ENCODE peak calls at places on chromosomes 5 and 9, in five cellular contexts. L, X, T, P and E are unnamed samples.

GRCh38 chr9:29211003-29211584 is 1637.8 kb upstream of the C9orf72 start:
- DNase-seq in X (no peak), L (no peak), P (no peak), T (peak; percentile 73), E (no peak)

GRCh38 chr5:130231786-130232185 is 327.5 kb downstream of the CHSY3 start:
- DNase-seq in T (no peak), P (no peak), L (no peak), X (no peak), E (no peak)

GRCh38 chr5:53362521-53362941 is 117.9 kb upstream of the FST start:
- DNase-seq in L (no peak), T (no peak), X (no peak), P (no peak), E (peak; percentile 100)

GRCh38 chr9:131738293-131738692 is 1.6 kb downstream of the RAPGEF1 start:
- DNase-seq in L (no peak), T (no peak), X (no peak), P (no peak), E (no peak)

GRCh38 chr5:102511666-102512065 is 12.9 kb upstream of the SLCO6A1 start:
- DNase-seq in L (peak; percentile 12), T (no peak), X (no peak), P (no peak), E (peak; percentile 38)

GRCh38 chr9:81032030-81032572 is 657.2 kb downstream of the TLE1 start:
- DNase-seq in L (no peak), P (no peak), X (no peak), T (no peak), E (peak; percentile 60)

GRCh38 chr9:114779352-114779845 is 26.4 kb downstream of the TNFSF15 start:
- DNase-seq in X (peak; percentile 80), T (peak; percentile 64), L (peak; percentile 64), P (no peak), E (no peak)

GRCh38 chr9:136921718-136922117 is 22.8 kb downstream of the FBXW5 start:
- DNase-seq in X (no peak), P (peak; percentile 22), L (no peak), T (no peak), E (no peak)

GRCh38 chr5:24649531-24649930 is 4.8 kb upstream of the CDH10 start:
- DNase-seq in T (no peak), L (no peak), P (no peak), X (no peak), E (no peak)

GRCh38 chr5:115545065-115545882 is 699 bp upstream of the FEM1C start:
- DNase-seq in P (no peak), L (no peak), X (no peak), T (peak; percentile 65), E (no peak)

GRCh38 chr5:163596536-163596935 is 91.1 kb downstream of the MAT2B start:
- DNase-seq in X (no peak), T (no peak), L (no peak), P (no peak), E (no peak)

GRCh38 chr9:77847626-77848025 is 184.0 kb downstream of the GNAQ start:
- DNase-seq in P (no peak), L (no peak), T (no peak), X (no peak), E (no peak)

GRCh38 chr5:88727705-88728313 is 155.2 kb downstream of the MEF2C start:
- DNase-seq in L (peak; percentile 38), P (no peak), T (peak; percentile 6), X (peak; percentile 15), E (no peak)

GRCh38 chr9:135085830-135086546 is 1.5 kb upstream of the OLFM1 start:
- DNase-seq in X (peak; percentile 39), T (peak; percentile 12), L (peak; percentile 90), P (peak; percentile 87), E (no peak)

GRCh38 chr5:133063965-133064364 is 12.2 kb downstream of the HSPA4 start:
- DNase-seq in L (no peak), X (no peak), T (no peak), P (no peak), E (no peak)

GRCh38 chr9:136412912-136413420 is 2.5 kb downstream of the PMPCA start:
- DNase-seq in X (no peak), P (no peak), T (no peak), L (no peak), E (no peak)

GRCh38 chr5:154945695-154946301 is 4.9 kb downstream of the MRPL22 start:
- DNase-seq in X (no peak), T (peak; percentile 25), P (no peak), L (peak; percentile 44), E (no peak)

GRCh38 chr5:60207031-60207430 is 313.5 kb upstream of the PDE4D start:
- DNase-seq in X (no peak), L (no peak), T (no peak), P (no peak), E (no peak)

GRCh38 chr9:131997779-131998178 is 81.9 kb downstream of the MED27 start:
- DNase-seq in T (no peak), L (no peak), P (no peak), X (no peak), E (no peak)

GRCh38 chr9:124500796-124501611 is 6.2 kb downstream of the NR5A1 start:
- DNase-seq in X (no peak), T (no peak), L (no peak), P (no peak), E (no peak)

GRCh38 chr9:116812231-116813028 is 125.3 kb downstream of the TRIM32 start:
- DNase-seq in L (no peak), P (no peak), X (no peak), T (no peak), E (no peak)

GRCh38 chr5:142408536-142409252 is 83.9 kb upstream of the SPRY4 start:
- DNase-seq in X (no peak), L (no peak), T (no peak), P (no peak), E (no peak)

GRCh38 chr9:74951725-74952151 is 974 bp downstream of the C9orf40 start:
- DNase-seq in T (peak; percentile 47), P (peak; percentile 46), X (no peak), L (peak; percentile 59), E (no peak)

GRCh38 chr9:4550777-4551476 is 60.7 kb downstream of the SLC1A1 start:
- DNase-seq in T (peak; percentile 56), P (no peak), L (no peak), X (no peak), E (no peak)

GRCh38 chr5:126884269-126884819 is 107.4 kb downstream of the LMNB1 start:
- DNase-seq in P (no peak), X (no peak), L (no peak), T (no peak), E (peak; percentile 93)

GRCh38 chr9:115034801-115035200 is 83.2 kb downstream of the TNC start:
- DNase-seq in P (no peak), T (no peak), X (no peak), L (no peak), E (no peak)

GRCh38 chr9:120486835-120487234 is 93.1 kb downstream of the CDK5RAP2 start:
- DNase-seq in T (no peak), L (no peak), X (no peak), P (no peak), E (no peak)

GRCh38 chr9:135924628-135925338 is 17.4 kb upstream of the CAMSAP1 start:
- DNase-seq in P (no peak), L (no peak), T (no peak), X (no peak), E (no peak)

GRCh38 chr5:473344-474192 is 30.6 kb downstream of the EXOC3 start:
- DNase-seq in T (peak; percentile 45), L (peak; percentile 58), P (no peak), X (peak; percentile 19), E (peak; percentile 39)

GRCh38 chr5:103435136-103435914 is 127.3 kb downstream of the NUDT12 start:
- DNase-seq in T (no peak), L (no peak), X (no peak), P (no peak), E (no peak)

GRCh38 chr5:176739461-176740051 is 70.8 kb upstream of the UNC5A start:
- DNase-seq in T (peak; percentile 92), X (peak; percentile 96), L (no peak), P (peak; percentile 44), E (no peak)

GRCh38 chr5:166758151-166758550 is 1533.3 kb upstream of the WWC1 start:
- DNase-seq in T (no peak), P (no peak), X (no peak), L (no peak), E (no peak)

GRCh38 chr5:172798422-172799215 is 27.6 kb upstream of the DUSP1 start:
- DNase-seq in T (no peak), X (no peak), P (no peak), L (no peak), E (peak; percentile 88)

GRCh38 chr9:97237951-97238851 is 69.3 kb upstream of the CCDC180 start:
- DNase-seq in L (peak; percentile 85), T (peak; percentile 91), X (peak; percentile 89), P (peak; percentile 84), E (peak; percentile 13)

GRCh38 chr5:141567513-141568117 is 51.2 kb downstream of the DIAPH1 start:
- DNase-seq in L (peak; percentile 21), P (no peak), X (no peak), T (no peak), E (no peak)

GRCh38 chr5:132257131-132258101 is at the start of gene PDLIM4:
- DNase-seq in T (no peak), P (peak; percentile 83), L (no peak), X (no peak), E (no peak)

GRCh38 chr9:34123682-34124081 is 2.8 kb downstream of the DCAF12 start:
- DNase-seq in T (no peak), P (no peak), X (no peak), L (no peak), E (no peak)

GRCh38 chr9:91880378-91880972 is 69.6 kb downstream of the ROR2 start:
- DNase-seq in X (no peak), L (no peak), T (no peak), P (no peak), E (no peak)